ENCODE peak calls at places on chromosome 3, in ten cellular contexts. T, L, X, N, Y, G, K, A, B and C are unnamed samples.

GRCh38 chr3:183122257-183122932 is 23.1 kb upstream of the MCCC1 start:
- DNase-seq in T (peak; percentile 38), L (no peak), X (no peak), N (peak; percentile 86), Y (peak; percentile 58), G (peak; percentile 71), K (no peak), A (peak; percentile 8), B (peak; percentile 65), C (no peak)

GRCh38 chr3:171255236-171255806 is 204.9 kb downstream of the TNIK start:
- DNase-seq in T (no peak), L (no peak), X (no peak), N (no peak), Y (no peak), G (no peak), K (no peak), A (no peak), B (no peak), C (no peak)

GRCh38 chr3:126543457-126544090 is 15.2 kb downstream of the C3orf22 start:
- DNase-seq in T (peak; percentile 19), L (no peak), X (no peak), N (no peak), Y (no peak), G (no peak), K (no peak), A (no peak), B (no peak), C (no peak)

GRCh38 chr3:52121459-52121795 is 32.8 kb downstream of the POC1A start:
- DNase-seq in T (no peak), L (no peak), X (no peak), N (no peak), Y (no peak), G (no peak), K (no peak), A (no peak), B (peak; percentile 32), C (no peak)

GRCh38 chr3:185270262-185270955 is 16.6 kb upstream of the EHHADH start:
- DNase-seq in T (peak; percentile 44), L (peak; percentile 74), X (peak; percentile 28), N (peak; percentile 23), Y (peak; percentile 72), G (peak; percentile 24), K (no peak), A (no peak), B (peak; percentile 55), C (no peak)

GRCh38 chr3:56938545-56938944 is 121.9 kb upstream of the SPATA12 start:
- DNase-seq in T (no peak), L (no peak), X (no peak), N (no peak), Y (peak; percentile 79), G (no peak), K (no peak), A (no peak), B (no peak), C (no peak)

GRCh38 chr3:155745795-155746550 is 1.1 kb upstream of the PLCH1 start:
- DNase-seq in T (no peak), L (peak; percentile 73), X (peak; percentile 28), N (no peak), Y (peak; percentile 45), G (no peak), K (no peak), A (no peak), B (no peak), C (no peak)

GRCh38 chr3:196138927-196139680 is 57.2 kb upstream of the TFRC start:
- DNase-seq in T (no peak), L (peak; percentile 79), X (no peak), N (no peak), Y (no peak), G (peak; percentile 15), K (no peak), A (no peak), B (peak; percentile 54), C (no peak)

GRCh38 chr3:177300842-177301241 is 103.6 kb upstream of the TBL1XR1 start:
- DNase-seq in T (no peak), L (no peak), X (no peak), N (no peak), Y (no peak), G (no peak), K (no peak), A (no peak), B (no peak), C (no peak)

GRCh38 chr3:185353823-185354614 is 8.9 kb upstream of the MAP3K13 start:
- DNase-seq in T (no peak), L (peak; percentile 96), X (peak; percentile 61), N (peak; percentile 44), Y (peak; percentile 93), G (peak; percentile 68), K (no peak), A (peak; percentile 69), B (peak; percentile 67), C (peak; percentile 42)

GRCh38 chr3:115281697-115282685 is 134.9 kb upstream of the ZBTB20 start:
- DNase-seq in T (no peak), L (no peak), X (no peak), N (no peak), Y (no peak), G (peak; percentile 11), K (no peak), A (no peak), B (peak; percentile 30), C (no peak)

GRCh38 chr3:9808345-9809037 is 1.6 kb upstream of the TTLL3 start:
- DNase-seq in T (no peak), L (peak; percentile 84), X (no peak), N (peak; percentile 53), Y (peak; percentile 69), G (peak; percentile 44), K (no peak), A (peak; percentile 36), B (peak; percentile 36), C (peak; percentile 23)

GRCh38 chr3:145815707-145816413 is 345.1 kb downstream of the PLOD2 start:
- DNase-seq in T (no peak), L (peak; percentile 81), X (no peak), N (no peak), Y (no peak), G (no peak), K (no peak), A (no peak), B (peak; percentile 1), C (no peak)

GRCh38 chr3:187977659-187978058 is 176.3 kb upstream of the LPP start:
- DNase-seq in T (no peak), L (no peak), X (no peak), N (no peak), Y (no peak), G (no peak), K (no peak), A (no peak), B (no peak), C (no peak)

GRCh38 chr3:129404130-129404529 is 24.3 kb downstream of the EFCAB12 start:
- DNase-seq in T (no peak), L (no peak), X (no peak), N (no peak), Y (no peak), G (no peak), K (no peak), A (no peak), B (no peak), C (no peak)

GRCh38 chr3:123449986-123450474 is 1.1 kb upstream of the ADCY5 start:
- DNase-seq in T (no peak), L (peak; percentile 66), X (peak; percentile 23), N (peak; percentile 70), Y (peak; percentile 26), G (no peak), K (no peak), A (no peak), B (peak; percentile 15), C (no peak)

GRCh38 chr3:150666167-150666566 is 37.6 kb downstream of the ERICH6 start:
- DNase-seq in T (no peak), L (no peak), X (no peak), N (no peak), Y (no peak), G (no peak), K (no peak), A (no peak), B (no peak), C (no peak)

GRCh38 chr3:142963266-142964149 is at the start of gene PAQR9:
- DNase-seq in T (no peak), L (peak; percentile 68), X (peak; percentile 49), N (peak; percentile 63), Y (no peak), G (no peak), K (no peak), A (no peak), B (peak; percentile 17), C (no peak)

GRCh38 chr3:18236726-18237125 is 188.4 kb downstream of the SATB1 start:
- DNase-seq in T (no peak), L (no peak), X (no peak), N (no peak), Y (no peak), G (no peak), K (no peak), A (no peak), B (no peak), C (no peak)

GRCh38 chr3:25823314-25823713 is 33.4 kb downstream of the OXSM start:
- DNase-seq in T (no peak), L (no peak), X (no peak), N (no peak), Y (no peak), G (no peak), K (no peak), A (no peak), B (no peak), C (no peak)

GRCh38 chr3:27423463-27423862 is 54.3 kb upstream of the NEK10 start:
- DNase-seq in T (peak; percentile 20), L (no peak), X (no peak), N (peak; percentile 85), Y (no peak), G (peak; percentile 89), K (peak; percentile 62), A (no peak), B (peak; percentile 80), C (no peak)